ENCODE peak calls at places on chromosomes 2 and 18, in five cellular contexts. One of them, this sample, is unnamed.

GRCh38 chr2:237603718-237604362 is 13.3 kb upstream of the RAB17 start:
- DNase-seq in AG20443: peak; percentile 47
- DNase-seq in germinal center: peak; percentile 73
- DNase-seq in choroid plexus epithelial cell: peak; percentile 82
- DNase-seq in right cardiac atrium: peak; percentile 57
- DNase-seq in this sample: no peak

GRCh38 chr2:235384624-235385023 is 109.2 kb upstream of the AGAP1 start:
- DNase-seq in right cardiac atrium: no peak
- DNase-seq in choroid plexus epithelial cell: no peak
- DNase-seq in germinal center: no peak
- DNase-seq in AG20443: no peak
- DNase-seq in this sample: no peak

GRCh38 chr18:59787998-59788875 is 91.0 kb upstream of the CCBE1 start:
- DNase-seq in AG20443: peak; percentile 73
- DNase-seq in right cardiac atrium: no peak
- DNase-seq in germinal center: no peak
- DNase-seq in choroid plexus epithelial cell: peak; percentile 64
- DNase-seq in this sample: peak; percentile 75

GRCh38 chr2:6054394-6054732 is 362.2 kb downstream of the SOX11 start:
- DNase-seq in choroid plexus epithelial cell: no peak
- DNase-seq in right cardiac atrium: no peak
- DNase-seq in germinal center: no peak
- DNase-seq in AG20443: no peak
- DNase-seq in this sample: no peak

GRCh38 chr2:10909050-10909995 is 2.4 kb upstream of the KCNF1 start:
- DNase-seq in germinal center: peak; percentile 47
- DNase-seq in AG20443: no peak
- DNase-seq in right cardiac atrium: no peak
- DNase-seq in choroid plexus epithelial cell: peak; percentile 10
- DNase-seq in this sample: no peak

GRCh38 chr2:20288941-20289340 is 61.7 kb downstream of the PUM2 start:
- DNase-seq in right cardiac atrium: no peak
- DNase-seq in germinal center: no peak
- DNase-seq in choroid plexus epithelial cell: peak; percentile 18
- DNase-seq in AG20443: peak; percentile 65
- DNase-seq in this sample: peak; percentile 62

GRCh38 chr2:168300460-168300859 is 53.1 kb upstream of the STK39 start:
- DNase-seq in AG20443: no peak
- DNase-seq in choroid plexus epithelial cell: no peak
- DNase-seq in right cardiac atrium: no peak
- DNase-seq in germinal center: no peak
- DNase-seq in this sample: no peak

GRCh38 chr2:216911886-216912285 is 52.0 kb upstream of the TNP1 start:
- DNase-seq in right cardiac atrium: no peak
- DNase-seq in germinal center: no peak
- DNase-seq in AG20443: peak; percentile 52
- DNase-seq in choroid plexus epithelial cell: no peak
- DNase-seq in this sample: peak; percentile 82

GRCh38 chr2:17550907-17551306 is 10.4 kb downstream of the VSNL1 start:
- DNase-seq in germinal center: no peak
- DNase-seq in AG20443: no peak
- DNase-seq in right cardiac atrium: no peak
- DNase-seq in choroid plexus epithelial cell: no peak
- DNase-seq in this sample: no peak

GRCh38 chr2:165957030-165957675 is 3.6 kb upstream of the TTC21B start:
- DNase-seq in AG20443: no peak
- DNase-seq in germinal center: no peak
- DNase-seq in choroid plexus epithelial cell: no peak
- DNase-seq in right cardiac atrium: peak; percentile 51
- DNase-seq in this sample: no peak

GRCh38 chr18:72013512-72013911 is 530.6 kb downstream of the CBLN2 start:
- DNase-seq in AG20443: no peak
- DNase-seq in germinal center: no peak
- DNase-seq in right cardiac atrium: no peak
- DNase-seq in choroid plexus epithelial cell: peak; percentile 14
- DNase-seq in this sample: no peak

GRCh38 chr2:177612651-177613050 is 220.1 kb downstream of the AGPS start:
- DNase-seq in germinal center: no peak
- DNase-seq in right cardiac atrium: no peak
- DNase-seq in choroid plexus epithelial cell: no peak
- DNase-seq in AG20443: no peak
- DNase-seq in this sample: no peak

GRCh38 chr2:237354930-237355329 is 59.0 kb downstream of the COL6A3 start:
- DNase-seq in AG20443: peak; percentile 36
- DNase-seq in right cardiac atrium: no peak
- DNase-seq in germinal center: no peak
- DNase-seq in choroid plexus epithelial cell: peak; percentile 66
- DNase-seq in this sample: peak; percentile 70

GRCh38 chr2:108236676-108237335 is 3.0 kb upstream of the SULT1C3 start:
- DNase-seq in choroid plexus epithelial cell: no peak
- DNase-seq in right cardiac atrium: no peak
- DNase-seq in germinal center: no peak
- DNase-seq in AG20443: no peak
- DNase-seq in this sample: no peak

GRCh38 chr2:114857196-114857595 is 414.8 kb downstream of the DPP10 start:
- DNase-seq in germinal center: no peak
- DNase-seq in choroid plexus epithelial cell: no peak
- DNase-seq in right cardiac atrium: no peak
- DNase-seq in AG20443: no peak
- DNase-seq in this sample: no peak

GRCh38 chr2:202018950-202019349 is 14.7 kb upstream of the FZD7 start:
- DNase-seq in AG20443: no peak
- DNase-seq in right cardiac atrium: no peak
- DNase-seq in choroid plexus epithelial cell: no peak
- DNase-seq in germinal center: no peak
- DNase-seq in this sample: no peak

GRCh38 chr2:12484536-12485115 is 232.1 kb upstream of the TRIB2 start:
- DNase-seq in germinal center: no peak
- DNase-seq in right cardiac atrium: no peak
- DNase-seq in choroid plexus epithelial cell: no peak
- DNase-seq in AG20443: no peak
- DNase-seq in this sample: no peak

GRCh38 chr2:225052703-225053102 is 10.4 kb upstream of the DOCK10 start:
- DNase-seq in AG20443: no peak
- DNase-seq in choroid plexus epithelial cell: peak; percentile 52
- DNase-seq in right cardiac atrium: no peak
- DNase-seq in germinal center: no peak
- DNase-seq in this sample: no peak

GRCh38 chr2:241798081-241798630 is 10.8 kb upstream of the NEU4 start:
- DNase-seq in AG20443: no peak
- DNase-seq in germinal center: no peak
- DNase-seq in choroid plexus epithelial cell: no peak
- DNase-seq in right cardiac atrium: no peak
- DNase-seq in this sample: no peak

GRCh38 chr2:65263257-65263656 is 35.6 kb downstream of the ACTR2 start:
- DNase-seq in AG20443: no peak
- DNase-seq in choroid plexus epithelial cell: no peak
- DNase-seq in germinal center: no peak
- DNase-seq in right cardiac atrium: no peak
- DNase-seq in this sample: no peak

GRCh38 chr18:75874401-75875093 is 447.0 kb upstream of the SMIM21 start:
- DNase-seq in right cardiac atrium: no peak
- DNase-seq in choroid plexus epithelial cell: no peak
- DNase-seq in AG20443: no peak
- DNase-seq in germinal center: no peak
- DNase-seq in this sample: no peak

GRCh38 chr2:28709101-28709500 is 42.5 kb upstream of the PPP1CB start:
- DNase-seq in AG20443: peak; percentile 20
- DNase-seq in right cardiac atrium: no peak
- DNase-seq in germinal center: no peak
- DNase-seq in choroid plexus epithelial cell: no peak
- DNase-seq in this sample: no peak

GRCh38 chr2:46847726-46848421 is 67.7 kb downstream of the MCFD2 start:
- DNase-seq in germinal center: no peak
- DNase-seq in choroid plexus epithelial cell: peak; percentile 82
- DNase-seq in AG20443: peak; percentile 55
- DNase-seq in right cardiac atrium: no peak
- DNase-seq in this sample: no peak

GRCh38 chr2:50769416-50769815 is 262.5 kb downstream of the NRXN1 start:
- DNase-seq in AG20443: no peak
- DNase-seq in right cardiac atrium: no peak
- DNase-seq in germinal center: no peak
- DNase-seq in choroid plexus epithelial cell: no peak
- DNase-seq in this sample: no peak

GRCh38 chr18:45111507-45111858 is 430.8 kb downstream of the SETBP1 start:
- DNase-seq in AG20443: no peak
- DNase-seq in choroid plexus epithelial cell: no peak
- DNase-seq in right cardiac atrium: no peak
- DNase-seq in germinal center: no peak
- DNase-seq in this sample: no peak

GRCh38 chr2:221075203-221075602 is 496.9 kb downstream of the EPHA4 start:
- DNase-seq in AG20443: peak; percentile 54
- DNase-seq in right cardiac atrium: no peak
- DNase-seq in choroid plexus epithelial cell: peak; percentile 81
- DNase-seq in germinal center: no peak
- DNase-seq in this sample: peak; percentile 13

GRCh38 chr2:26573241-26573925 is 67.8 kb downstream of the CIB4 start:
- DNase-seq in germinal center: no peak
- DNase-seq in AG20443: no peak
- DNase-seq in right cardiac atrium: no peak
- DNase-seq in choroid plexus epithelial cell: no peak
- DNase-seq in this sample: no peak

GRCh38 chr2:234954551-234954992 is 2.8 kb downstream of the SH3BP4 start:
- DNase-seq in right cardiac atrium: no peak
- DNase-seq in AG20443: no peak
- DNase-seq in choroid plexus epithelial cell: peak; percentile 26
- DNase-seq in germinal center: no peak
- DNase-seq in this sample: peak; percentile 67

GRCh38 chr2:29114514-29114840 is 738 bp upstream of the CLIP4 start:
- DNase-seq in AG20443: no peak
- DNase-seq in germinal center: no peak
- DNase-seq in right cardiac atrium: no peak
- DNase-seq in choroid plexus epithelial cell: peak; percentile 51
- DNase-seq in this sample: no peak

This sample was measured in MG63.